ENCODE peak calls at places on chromosomes 4 and X, in nine cellular contexts. I, R, W, G, Q, L, V, F and B are unnamed samples.

GRCh38 chr4:180999217-180999616 is 1244.0 kb upstream of the TENM3 start:
- DNase-seq in I (peak; percentile 70), R (no peak), W (no peak), G (no peak), Q (no peak), L (no peak), V (no peak), F (no peak), B (no peak)

GRCh38 chr4:108601517-108601916 is 18.9 kb upstream of the RPL34 start:
- DNase-seq in I (no peak), R (no peak), W (no peak), G (no peak), Q (no peak), L (no peak), V (no peak), F (no peak), B (no peak)

GRCh38 chr4:5472166-5472565 is 236.2 kb downstream of the EVC2 start:
- DNase-seq in I (no peak), R (no peak), W (no peak), G (no peak), Q (no peak), L (no peak), V (no peak), F (no peak), B (no peak)

GRCh38 chrX:122934131-122934530 is 249.9 kb upstream of the GRIA3 start:
- DNase-seq in I (no peak), R (no peak), W (no peak), G (no peak), Q (no peak), L (no peak), V (no peak), F (no peak), B (no peak)

GRCh38 chr4:142408003-142408441 is 438.1 kb downstream of the INPP4B start:
- DNase-seq in I (no peak), R (no peak), W (no peak), G (peak; percentile 40), Q (no peak), L (no peak), V (peak; percentile 84), F (no peak), B (no peak)

GRCh38 chr4:110071466-110071865 is 126.9 kb downstream of the ELOVL6 start:
- DNase-seq in I (no peak), R (no peak), W (no peak), G (no peak), Q (no peak), L (no peak), V (no peak), F (peak; percentile 3), B (peak; percentile 61)

GRCh38 chr4:8410641-8411271 is 29.8 kb downstream of the ACOX3 start:
- DNase-seq in I (peak; percentile 88), R (peak; percentile 74), W (peak; percentile 51), G (no peak), Q (peak; percentile 86), L (no peak), V (peak; percentile 80), F (no peak), B (peak; percentile 55)

GRCh38 chr4:6762244-6762615 is 20.3 kb upstream of the KIAA0232 start:
- DNase-seq in I (no peak), R (no peak), W (no peak), G (no peak), Q (no peak), L (no peak), V (no peak), F (no peak), B (no peak)

GRCh38 chr4:85078016-85078415 is 111.5 kb upstream of the WDFY3 start:
- DNase-seq in I (no peak), R (no peak), W (no peak), G (no peak), Q (no peak), L (no peak), V (no peak), F (no peak), B (no peak)

GRCh38 chrX:34578237-34578636 is 78.8 kb downstream of the TMEM47 start:
- DNase-seq in I (peak; percentile 0), R (no peak), W (no peak), G (no peak), Q (no peak), L (no peak), V (peak; percentile 13), F (no peak), B (no peak)

GRCh38 chrX:73855546-73855945 is 292.5 kb downstream of the CHIC1 start:
- DNase-seq in I (peak; percentile 57), R (peak; percentile 71), W (peak; percentile 27), G (peak; percentile 77), Q (peak; percentile 19), L (peak; percentile 31), V (peak; percentile 61), F (no peak), B (peak; percentile 74)

GRCh38 chr4:113646456-113646809 is 115.1 kb downstream of the CAMK2D start:
- DNase-seq in I (no peak), R (no peak), W (no peak), G (no peak), Q (no peak), L (no peak), V (peak; percentile 85), F (no peak), B (peak; percentile 63)

GRCh38 chrX:96182366-96182765 is 502.3 kb upstream of the DIAPH2 start:
- DNase-seq in I (peak; percentile 0), R (peak; percentile 16), W (no peak), G (no peak), Q (no peak), L (no peak), V (peak; percentile 33), F (no peak), B (peak; percentile 24)

GRCh38 chr4:54099959-54100606 is at the start of gene GSX2:
- DNase-seq in I (peak; percentile 73), R (peak; percentile 28), W (no peak), G (peak; percentile 81), Q (no peak), L (no peak), V (no peak), F (peak; percentile 82), B (no peak)
- H3K4me3 ChIP-seq in I (peak within 1 kb of the TSS; percentile 51), R (no peak within 1 kb of the TSS), W (peak within 1 kb of the TSS; percentile 45), G (peak within 1 kb of the TSS; percentile 41), Q (no peak within 1 kb of the TSS), L (peak within 1 kb of the TSS; percentile 50), V (peak within 1 kb of the TSS; percentile 48), F (peak within 1 kb of the TSS; percentile 23), B (no peak within 1 kb of the TSS)

DNA sequence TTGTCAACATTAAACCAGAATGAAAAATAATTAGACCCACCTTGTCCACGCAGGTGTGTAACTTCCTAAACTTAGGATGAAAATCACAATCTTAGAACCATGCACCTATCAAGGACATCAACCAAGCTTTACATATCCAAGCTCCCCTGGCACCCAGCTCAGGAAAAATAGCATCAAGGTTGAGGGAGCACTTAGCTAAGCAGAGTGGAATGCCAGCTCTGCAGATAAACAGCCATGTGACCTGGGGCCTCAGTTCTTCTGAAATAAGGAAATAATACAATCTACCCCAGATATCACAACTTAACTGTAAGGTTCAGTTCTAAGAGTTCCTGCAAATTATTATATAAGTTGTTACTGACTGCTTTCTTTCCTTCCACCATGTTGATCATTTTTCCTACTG is 64.7 kb downstream of the DHX15 start:
- DNase-seq in I (no peak), R (no peak), W (no peak), G (no peak), Q (no peak), L (no peak), V (no peak), F (no peak), B (no peak)
- TF ChIP-seq EP300 in I (no peak), R (no peak), W (no peak), G (no peak), Q (no peak), L (no peak), V (no peak), F (no peak), B (no peak)

DNA sequence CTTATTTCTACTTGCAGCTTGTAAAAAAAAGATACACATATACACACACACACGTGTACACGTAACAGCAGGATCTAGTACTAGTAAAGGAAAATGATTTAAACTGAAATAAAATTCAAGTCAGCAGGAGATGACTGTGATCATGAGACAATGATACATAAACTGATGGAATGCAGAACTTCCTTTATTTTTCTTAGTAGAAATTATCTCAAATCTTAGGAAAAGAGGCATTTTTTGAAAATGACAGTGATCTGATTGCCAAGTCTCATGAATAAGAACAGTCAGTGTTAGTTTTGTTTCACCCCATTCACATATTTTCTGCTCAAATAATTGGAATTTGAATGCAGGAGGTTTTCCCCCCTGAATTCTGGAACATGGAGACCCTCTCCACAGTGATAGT is 11.2 kb downstream of the APBB2 start:
- DNase-seq in I (no peak), R (no peak), W (no peak), G (no peak), Q (no peak), L (no peak), V (no peak), F (no peak), B (no peak)
- H3K4me1 ChIP-seq in I (peaks cover 74% of the 10 kb centered on the region), R (peaks cover 19% of the 10 kb centered on the region), W (peaks cover 21% of the 10 kb centered on the region), G (peaks cover 39% of the 10 kb centered on the region), Q (no peaks in the 10 kb centered on the region), L (peaks cover 6% of the 10 kb centered on the region), V (peaks cover 18% of the 10 kb centered on the region), F (peaks cover 35% of the 10 kb centered on the region), B (peaks cover 8% of the 10 kb centered on the region)

GRCh38 chrX:110178179-110178865 is 139.6 kb downstream of the AMMECR1 start:
- DNase-seq in I (no peak), R (no peak), W (no peak), G (no peak), Q (peak; percentile 39), L (no peak), V (no peak), F (no peak), B (no peak)

GRCh38 chrX:110180928-110181310 is 137.0 kb downstream of the AMMECR1 start:
- DNase-seq in I (no peak), R (no peak), W (no peak), G (no peak), Q (no peak), L (no peak), V (peak; percentile 57), F (no peak), B (no peak)

GRCh38 chrX:110182362-110182761 is 135.5 kb downstream of the AMMECR1 start:
- DNase-seq in I (no peak), R (no peak), W (no peak), G (no peak), Q (no peak), L (no peak), V (no peak), F (no peak), B (no peak)

GRCh38 chrX:110181459-110182137 is 136.3 kb downstream of the AMMECR1 start:
- DNase-seq in I (no peak), R (no peak), W (no peak), G (no peak), Q (no peak), L (no peak), V (no peak), F (no peak), B (no peak)

DNA sequence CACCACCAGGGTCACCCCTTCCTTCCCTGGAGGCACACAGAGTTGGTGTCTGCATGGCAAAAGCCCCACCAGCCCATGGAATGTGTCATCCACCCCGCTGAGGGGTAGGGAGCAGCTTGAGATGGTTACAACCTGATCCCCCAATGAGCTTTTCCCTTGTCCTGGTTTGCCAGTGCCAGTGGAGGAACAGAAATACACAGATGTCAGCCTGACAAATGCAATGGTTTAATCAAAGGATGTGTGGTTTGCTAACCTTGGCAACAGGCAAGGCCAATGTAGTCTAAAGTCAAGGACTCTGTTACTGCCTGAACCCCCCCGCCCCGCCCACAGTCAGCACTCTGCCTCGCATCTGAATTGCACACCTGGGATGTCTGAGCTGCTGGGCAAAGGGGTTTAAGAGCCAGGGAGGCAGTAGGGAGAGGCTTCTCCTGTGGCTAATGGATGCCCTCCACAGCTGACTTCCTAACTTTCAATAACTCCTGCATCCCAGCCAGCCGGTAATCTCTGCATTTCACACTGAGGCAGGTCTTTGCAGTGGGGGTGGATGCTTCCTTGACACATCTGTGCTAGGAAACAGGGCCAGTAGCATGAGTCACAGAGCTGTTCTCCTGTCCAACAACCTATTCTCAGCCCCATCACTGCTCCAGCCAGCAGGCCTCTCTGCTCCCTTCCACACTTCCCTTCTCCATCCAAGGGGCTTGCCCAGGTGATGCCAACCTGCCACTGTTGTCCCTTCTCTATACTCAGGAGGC is 137.5 kb downstream of the AMMECR1 start:
- DNase-seq in I (no peak), R (peak; percentile 48), W (no peak), G (no peak), Q (no peak), L (no peak), V (peak; percentile 50), F (no peak), B (no peak)
- H3K4me3 ChIP-seq in I (no peak overlapping the region), R (no peak overlapping the region), W (no peak overlapping the region), G (no peak overlapping the region), Q (no peak overlapping the region), L (no peak overlapping the region), V (peak overlapping the region; percentile 12), F (no peak overlapping the region), B (no peak overlapping the region)